ENCODE peak calls at places on chromosomes 13 and 19, in five cellular contexts. K is lower leg skin; Q is Karpas-422; J is effector memory CD4-positive, alpha-beta T cell; Z is HAP-1. Y is an unnamed sample.

GRCh38 chr19:18417250-18418033 is 1.8 kb upstream of the SSBP4 start:
- DNase-seq in Q (peak; percentile 67), J (no peak), K (no peak), Z (peak; percentile 92), Y (peak; percentile 92)

GRCh38 chr13:113140677-113141590 is 17.5 kb upstream of the PROZ start:
- DNase-seq in Q (no peak), Z (no peak), J (no peak), K (no peak), Y (no peak)

GRCh38 chr13:29260684-29261083 is 334.8 kb downstream of the SLC7A1 start:
- DNase-seq in J (no peak), Q (peak; percentile 41), Z (no peak), K (no peak), Y (peak; percentile 14)

GRCh38 chr19:44741258-44741731 is 7.2 kb upstream of the BCL3 start:
- DNase-seq in J (no peak), Q (no peak), K (peak; percentile 59), Z (no peak), Y (no peak)

GRCh38 chr13:50387124-50387581 is 371.9 kb downstream of the KCNRG start:
- DNase-seq in J (peak; percentile 3), Q (peak; percentile 83), K (no peak), Z (peak; percentile 67), Y (peak; percentile 50)

GRCh38 chr13:39603424-39603947 is 493 bp upstream of the LHFPL6 start:
- DNase-seq in J (no peak), K (no peak), Z (peak; percentile 49), Q (no peak), Y (peak; percentile 62)

GRCh38 chr13:76523740-76524382 is 362.3 kb downstream of the KCTD12 start:
- DNase-seq in J (no peak), Q (no peak), K (no peak), Z (no peak), Y (no peak)

GRCh38 chr19:17103177-17103576 is 27.6 kb downstream of the MYO9B start:
- DNase-seq in J (no peak), Z (peak; percentile 72), Q (peak; percentile 55), K (no peak), Y (peak; percentile 42)

DNA sequence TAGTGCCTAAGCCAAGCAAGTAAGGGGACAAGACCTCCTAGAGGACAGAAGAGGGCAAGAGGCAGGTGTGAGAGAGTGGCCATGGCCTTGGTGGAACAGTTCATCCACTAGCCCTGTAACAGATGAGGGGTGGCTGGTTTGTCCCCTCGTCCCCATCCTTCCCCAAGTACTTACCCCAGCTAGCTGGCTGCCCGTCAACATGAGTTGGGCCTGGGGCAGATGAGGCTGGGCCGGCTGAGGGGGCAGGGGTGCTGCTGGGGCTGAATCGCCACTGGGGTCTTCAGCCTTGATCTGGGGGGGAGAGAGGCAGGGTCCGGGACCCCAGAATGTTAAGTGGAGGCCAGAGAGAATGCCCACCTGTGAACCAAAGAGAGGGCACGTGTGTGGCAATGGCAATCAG is 15.2 kb downstream of the POU2F2 start:
- DNase-seq in K (no peak), J (no peak), Z (no peak), Q (no peak), Y (no peak)
- H3K4me3 ChIP-seq in K (no peak overlapping the region), J (no peak overlapping the region), Z (no peak overlapping the region), Q (no peak overlapping the region), Y (no peak overlapping the region)

DNA sequence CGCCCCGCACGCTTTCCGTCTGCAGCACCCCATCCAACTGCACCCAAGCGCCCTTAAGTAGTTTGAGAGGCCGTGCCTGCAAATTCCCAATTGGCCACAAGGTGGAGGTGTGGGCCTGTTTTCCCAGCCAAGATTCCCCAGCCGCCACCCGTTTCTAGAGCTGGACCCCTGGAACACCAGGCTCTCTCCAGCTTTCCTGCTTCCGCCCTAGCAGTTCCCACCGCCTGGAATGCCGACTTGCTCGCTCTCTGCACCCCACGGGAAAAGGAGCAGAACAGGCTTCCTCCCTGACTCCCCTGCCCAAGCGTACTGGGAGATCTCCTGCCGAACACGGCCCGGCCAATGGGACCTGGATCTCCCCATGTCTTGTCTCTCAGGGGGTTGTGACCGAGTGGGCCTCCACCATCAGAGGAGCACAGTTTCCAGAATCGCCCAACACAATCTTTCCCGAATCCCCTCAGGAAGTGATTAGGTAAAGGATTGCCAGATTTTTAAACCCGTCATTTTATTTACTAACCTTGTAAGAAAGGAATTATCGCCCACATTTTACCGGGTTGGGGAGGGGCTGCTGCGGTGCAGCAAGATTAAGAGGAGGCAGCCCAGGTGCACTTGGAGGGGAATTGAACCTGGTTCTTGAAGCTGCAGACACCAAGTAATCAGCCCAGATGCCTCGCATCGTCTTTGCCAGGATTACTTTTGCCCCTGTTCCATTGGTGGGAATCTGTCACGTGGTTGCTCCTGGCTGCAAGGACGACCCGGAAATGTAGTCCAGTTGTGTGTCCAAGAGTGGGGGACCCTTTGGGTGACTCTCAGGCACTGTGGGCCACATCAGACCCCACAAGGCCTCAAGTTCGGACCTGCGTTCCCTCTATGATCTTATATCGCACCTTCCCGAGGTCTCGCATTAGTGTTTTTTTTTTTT is 3.5 kb upstream of the NAPSA start:
- DNase-seq in Z (peak; percentile 90), Q (peak; percentile 96), J (peak; percentile 55), K (peak; percentile 88), Y (peak; percentile 58)
- H3K4me3 ChIP-seq in Z (peak overlapping the region; percentile 39), Q (peak overlapping the region; percentile 65), J (peak overlapping the region; percentile 68), K (peak overlapping the region; percentile 46), Y (no peak overlapping the region)

DNA sequence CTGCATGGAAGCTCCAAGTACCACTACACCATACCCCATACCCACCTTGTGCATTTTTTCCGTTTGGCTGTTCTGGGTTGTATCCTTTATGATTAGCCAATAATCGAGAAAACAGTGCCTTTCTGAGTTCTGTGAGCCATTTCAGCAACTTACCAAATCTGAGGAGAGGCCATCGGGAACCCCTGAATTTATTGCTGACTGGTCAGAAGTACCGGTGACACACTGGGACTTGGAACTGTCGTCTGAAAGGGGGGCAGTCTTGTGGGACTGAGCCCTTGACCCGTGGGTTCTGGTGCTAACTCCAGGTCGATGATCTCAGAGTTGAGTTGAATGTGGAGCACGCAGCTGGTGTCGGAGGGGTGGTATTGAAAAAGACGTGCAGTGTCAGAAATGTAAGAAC is 15.0 kb downstream of the UPF3A start:
- DNase-seq in Z (no peak), J (no peak), Q (no peak), K (no peak), Y (no peak)
- H3K4me3 ChIP-seq in Z (no peak overlapping the region), J (no peak overlapping the region), Q (no peak overlapping the region), K (no peak overlapping the region), Y (no peak overlapping the region)

DNA sequence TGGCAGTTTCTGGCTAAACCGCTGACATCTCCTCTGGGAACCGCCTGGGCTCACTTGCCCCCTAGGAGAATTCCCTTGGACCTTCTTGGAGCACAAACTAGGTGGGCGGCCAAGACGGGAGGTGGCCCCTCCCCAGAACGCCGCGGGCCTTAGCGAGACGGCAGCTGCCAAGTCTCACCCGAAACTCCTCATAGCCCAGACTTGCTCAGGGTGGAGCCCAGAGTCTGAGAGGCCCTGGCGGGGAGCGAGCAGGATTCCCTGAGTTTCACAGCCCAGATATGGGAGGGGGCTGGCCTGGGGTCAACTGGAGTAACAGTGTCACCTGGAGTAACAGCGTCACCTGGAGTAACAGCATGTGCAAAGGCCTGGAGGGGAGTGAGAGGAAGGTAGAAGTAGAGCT is 10.1 kb downstream of the TINCR start:
- DNase-seq in Z (no peak), K (peak; percentile 71), J (no peak), Q (no peak), Y (no peak)
- H3K4me3 ChIP-seq in Z (no peak overlapping the region), K (no peak overlapping the region), J (no peak overlapping the region), Q (no peak overlapping the region), Y (no peak overlapping the region)

GRCh38 chr19:2578391-2578826 is 102.5 kb downstream of the GADD45B start:
- DNase-seq in J (no peak), Z (no peak), Q (no peak), K (no peak), Y (no peak)

GRCh38 chr19:2577722-2578335 is 101.9 kb downstream of the GADD45B start:
- DNase-seq in K (no peak), Q (no peak), Z (no peak), J (no peak), Y (no peak)

GRCh38 chr19:2578911-2579677 is 103.2 kb downstream of the GADD45B start:
- DNase-seq in K (peak; percentile 83), Q (peak; percentile 61), Z (peak; percentile 89), J (peak; percentile 29), Y (peak; percentile 77)

GRCh38 chr19:2582984-2583956 is 107.3 kb downstream of the GADD45B start:
- DNase-seq in J (no peak), Z (no peak), K (no peak), Q (no peak), Y (no peak)

GRCh38 chr19:2579678-2580280 is 103.9 kb downstream of the GADD45B start:
- DNase-seq in K (no peak), J (no peak), Q (no peak), Z (no peak), Y (no peak)
- H3K4me3 ChIP-seq in K (no peak overlapping the region), J (no peak overlapping the region), Q (no peak overlapping the region), Z (peak overlapping the region; percentile 37), Y (no peak overlapping the region)